ENCODE peak calls at places on chromosome 19, in five cellular contexts. One of them, this sample, is unnamed.

GRCh38 chr19:10617409-10618121 is 7.8 kb upstream of the SLC44A2 start:
- DNase-seq in esophagus squamous epithelium: no peak
- DNase-seq in breast epithelium: peak
- DNase-seq in fibroblast of pulmonary artery: peak
- DNase-seq in astrocyte of the spinal cord: peak
- DNase-seq in this sample: peak

GRCh38 chr19:7605490-7606222 is 10.0 kb downstream of the CAMSAP3 start:
- DNase-seq in breast epithelium: no peak
- DNase-seq in astrocyte of the spinal cord: no peak
- DNase-seq in esophagus squamous epithelium: no peak
- DNase-seq in fibroblast of pulmonary artery: peak
- DNase-seq in this sample: peak

GRCh38 chr19:32651729-32652140 is 23.2 kb downstream of the ANKRD27 start:
- DNase-seq in esophagus squamous epithelium: no peak
- DNase-seq in fibroblast of pulmonary artery: no peak
- DNase-seq in breast epithelium: no peak
- DNase-seq in astrocyte of the spinal cord: peak
- DNase-seq in this sample: peak

GRCh38 chr19:798415-799075 is 1.3 kb downstream of the PTBP1 start:
- DNase-seq in astrocyte of the spinal cord: no peak
- DNase-seq in esophagus squamous epithelium: no peak
- DNase-seq in breast epithelium: no peak
- DNase-seq in fibroblast of pulmonary artery: no peak
- DNase-seq in this sample: peak

GRCh38 chr19:29753190-29753933 is 38.3 kb upstream of the C19orf12 start:
- DNase-seq in esophagus squamous epithelium: no peak
- DNase-seq in astrocyte of the spinal cord: no peak
- DNase-seq in fibroblast of pulmonary artery: no peak
- DNase-seq in breast epithelium: no peak
- DNase-seq in this sample: no peak

GRCh38 chr19:32936065-32936464 is 35.7 kb downstream of the CEP89 start:
- DNase-seq in esophagus squamous epithelium: no peak
- DNase-seq in breast epithelium: no peak
- DNase-seq in astrocyte of the spinal cord: no peak
- DNase-seq in fibroblast of pulmonary artery: no peak
- DNase-seq in this sample: no peak

GRCh38 chr19:45632468-45633196 is 6.6 kb downstream of the EML2 start:
- DNase-seq in fibroblast of pulmonary artery: peak
- DNase-seq in esophagus squamous epithelium: no peak
- DNase-seq in breast epithelium: peak
- DNase-seq in astrocyte of the spinal cord: peak
- DNase-seq in this sample: peak

GRCh38 chr19:14432817-14433453 is at the start of gene PKN1:
- DNase-seq in astrocyte of the spinal cord: peak
- DNase-seq in esophagus squamous epithelium: no peak
- DNase-seq in breast epithelium: no peak
- DNase-seq in fibroblast of pulmonary artery: peak
- DNase-seq in this sample: no peak

GRCh38 chr19:17751103-17751911 is at the start of gene FCHO1:
- DNase-seq in fibroblast of pulmonary artery: no peak
- DNase-seq in astrocyte of the spinal cord: no peak
- DNase-seq in esophagus squamous epithelium: peak
- DNase-seq in breast epithelium: no peak
- DNase-seq in this sample: no peak

DNA sequence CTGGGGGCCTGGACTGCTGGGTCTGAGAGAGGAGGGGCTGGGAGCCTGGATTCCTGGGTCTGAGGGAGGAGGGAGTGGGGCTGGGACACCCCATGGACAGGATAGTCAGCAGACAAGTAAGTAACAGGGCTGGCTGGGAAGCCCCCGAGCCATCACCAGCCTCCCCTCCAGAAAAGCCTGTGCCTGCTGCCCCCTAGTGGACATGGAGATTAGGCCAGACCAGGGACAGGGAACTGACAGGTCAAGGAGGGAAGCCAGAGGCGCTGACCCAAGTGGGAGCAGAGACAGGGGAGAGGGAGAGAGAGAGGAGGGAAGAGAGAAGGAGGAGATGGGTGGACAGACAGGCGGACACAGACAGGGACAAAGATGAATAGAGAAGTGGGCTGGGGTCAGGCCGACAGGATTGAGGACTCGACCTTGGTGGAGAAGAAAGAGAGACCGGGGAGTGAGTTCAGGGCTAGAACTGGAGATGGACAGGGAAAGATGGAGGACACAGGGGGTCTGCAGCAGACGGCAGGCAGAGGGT is 6.7 kb upstream of the ERFL start:
- DNase-seq in astrocyte of the spinal cord: peak
- DNase-seq in esophagus squamous epithelium: no peak
- DNase-seq in fibroblast of pulmonary artery: peak
- DNase-seq in breast epithelium: peak
- DNase-seq in this sample: peak
- H3K4me3 ChIP-seq in astrocyte of the spinal cord: no peak
- H3K4me3 ChIP-seq in esophagus squamous epithelium: no peak
- H3K4me3 ChIP-seq in fibroblast of pulmonary artery: no peak
- H3K4me3 ChIP-seq in breast epithelium: no peak
- H3K4me3 ChIP-seq in this sample: no peak

GRCh38 chr19:41261474-41262190 is 2.5 kb upstream of the HNRNPUL1 start:
- DNase-seq in fibroblast of pulmonary artery: no peak
- DNase-seq in breast epithelium: no peak
- DNase-seq in esophagus squamous epithelium: no peak
- DNase-seq in astrocyte of the spinal cord: no peak
- DNase-seq in this sample: no peak

GRCh38 chr19:41263042-41263849 is 926 bp upstream of the HNRNPUL1 start:
- DNase-seq in esophagus squamous epithelium: no peak
- DNase-seq in astrocyte of the spinal cord: peak
- DNase-seq in breast epithelium: peak
- DNase-seq in fibroblast of pulmonary artery: peak
- DNase-seq in this sample: peak

GRCh38 chr19:41264581-41265375 is 606 bp downstream of the HNRNPUL1 start:
- DNase-seq in astrocyte of the spinal cord: peak
- DNase-seq in breast epithelium: peak
- DNase-seq in esophagus squamous epithelium: no peak
- DNase-seq in fibroblast of pulmonary artery: peak
- DNase-seq in this sample: peak

GRCh38 chr19:41265376-41266153 is 1.4 kb downstream of the HNRNPUL1 start:
- DNase-seq in fibroblast of pulmonary artery: peak
- DNase-seq in astrocyte of the spinal cord: peak
- DNase-seq in breast epithelium: no peak
- DNase-seq in esophagus squamous epithelium: no peak
- DNase-seq in this sample: peak

DNA sequence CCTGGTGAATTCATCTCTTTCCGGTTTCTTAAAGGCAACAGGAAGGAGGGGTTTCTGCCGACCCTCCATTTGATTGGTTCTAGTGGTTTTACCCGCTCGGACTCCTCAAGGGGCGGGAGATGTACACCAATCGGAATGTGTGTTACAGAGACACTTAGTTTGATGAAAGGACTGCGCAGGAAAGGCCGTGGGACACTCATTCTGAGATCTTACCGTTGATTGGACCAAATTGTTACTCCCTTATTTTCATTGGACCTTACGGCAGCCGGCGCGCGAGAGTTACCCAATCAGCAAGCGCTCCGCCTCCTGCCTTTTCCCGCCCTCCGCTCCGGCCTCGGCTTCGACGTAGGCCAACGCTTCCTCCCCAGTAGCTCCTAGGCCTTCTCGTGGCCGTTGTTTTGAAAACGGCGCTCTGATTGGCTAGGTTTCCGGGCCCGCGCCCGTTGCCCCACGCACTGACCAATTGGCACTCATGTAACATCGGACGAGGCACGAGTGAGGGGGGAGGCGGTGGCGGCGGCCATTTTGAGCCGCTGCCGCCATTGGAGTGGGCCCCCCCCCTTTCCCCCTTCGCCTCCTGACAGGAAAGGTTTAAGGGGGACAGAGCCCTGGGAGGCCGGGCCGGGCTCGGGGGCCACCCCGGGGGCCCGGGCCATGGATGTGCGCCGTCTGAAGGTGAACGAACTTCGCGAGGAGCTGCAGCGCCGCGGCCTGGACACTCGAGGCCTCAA is at the start of gene HNRNPUL1:
- DNase-seq in esophagus squamous epithelium: peak
- DNase-seq in breast epithelium: peak
- DNase-seq in astrocyte of the spinal cord: peak
- DNase-seq in fibroblast of pulmonary artery: peak
- DNase-seq in this sample: peak
- TF ChIP-seq CTCF in esophagus squamous epithelium: peak
- TF ChIP-seq CTCF in breast epithelium: peak
- TF ChIP-seq CTCF in astrocyte of the spinal cord: peak
- TF ChIP-seq CTCF in fibroblast of pulmonary artery: peak
- TF ChIP-seq CTCF in this sample: no peak

GRCh38 chr19:48968813-48969218 is 3.7 kb downstream of the FTL start:
- DNase-seq in fibroblast of pulmonary artery: no peak
- DNase-seq in breast epithelium: no peak
- DNase-seq in astrocyte of the spinal cord: no peak
- DNase-seq in esophagus squamous epithelium: no peak
- DNase-seq in this sample: peak

GRCh38 chr19:48965806-48966540 is 864 bp downstream of the FTL start:
- DNase-seq in fibroblast of pulmonary artery: peak
- DNase-seq in esophagus squamous epithelium: peak
- DNase-seq in astrocyte of the spinal cord: peak
- DNase-seq in breast epithelium: peak
- DNase-seq in this sample: peak

GRCh38 chr19:48968179-48968661 is 3.1 kb downstream of the FTL start:
- DNase-seq in fibroblast of pulmonary artery: peak
- DNase-seq in esophagus squamous epithelium: no peak
- DNase-seq in astrocyte of the spinal cord: no peak
- DNase-seq in breast epithelium: no peak
- DNase-seq in this sample: no peak

GRCh38 chr19:48966541-48967345 is 1.6 kb downstream of the FTL start:
- DNase-seq in breast epithelium: no peak
- DNase-seq in astrocyte of the spinal cord: no peak
- DNase-seq in esophagus squamous epithelium: no peak
- DNase-seq in fibroblast of pulmonary artery: peak
- DNase-seq in this sample: peak

GRCh38 chr19:48967346-48968178 is 2.5 kb downstream of the FTL start:
- DNase-seq in esophagus squamous epithelium: no peak
- DNase-seq in breast epithelium: no peak
- DNase-seq in astrocyte of the spinal cord: no peak
- DNase-seq in fibroblast of pulmonary artery: peak
- DNase-seq in this sample: peak
- H3K4me3 ChIP-seq in esophagus squamous epithelium: peak
- H3K4me3 ChIP-seq in breast epithelium: peak
- H3K4me3 ChIP-seq in astrocyte of the spinal cord: no peak
- H3K4me3 ChIP-seq in fibroblast of pulmonary artery: peak
- H3K4me3 ChIP-seq in this sample: peak

DNA sequence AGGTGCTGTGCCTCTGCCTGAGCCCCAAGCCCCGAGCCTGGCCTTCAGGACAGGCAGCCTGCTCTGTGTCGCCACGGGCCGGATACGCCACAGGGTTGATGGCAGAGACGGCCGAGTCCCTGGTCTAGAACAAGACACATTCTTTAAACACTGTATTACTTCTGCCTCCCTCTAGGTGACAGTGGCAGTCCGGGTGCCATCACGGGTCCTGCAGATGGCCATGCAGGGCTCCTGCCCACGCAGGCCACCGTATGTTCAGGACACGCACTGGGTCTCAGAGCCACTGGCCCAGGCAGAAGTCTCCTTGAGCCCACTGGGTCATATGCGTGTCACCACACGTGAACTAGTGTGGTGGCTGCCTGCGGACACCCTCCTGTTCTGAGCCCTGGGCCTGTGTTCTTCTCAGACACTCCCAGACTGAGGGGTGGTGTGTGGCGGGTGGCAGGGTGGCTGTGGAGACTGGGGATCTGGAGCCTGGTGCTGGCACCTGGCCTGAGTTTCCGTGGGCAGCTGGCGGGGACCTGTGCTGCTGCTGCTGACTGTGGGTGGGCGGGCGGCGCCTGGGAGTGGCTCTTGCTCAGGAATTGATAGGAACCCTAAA is 4.4 kb downstream of the PLEKHJ1 start:
- DNase-seq in breast epithelium: no peak
- DNase-seq in astrocyte of the spinal cord: no peak
- DNase-seq in fibroblast of pulmonary artery: no peak
- DNase-seq in esophagus squamous epithelium: no peak
- DNase-seq in this sample: no peak
- TF ChIP-seq CTCF in breast epithelium: no peak
- TF ChIP-seq CTCF in astrocyte of the spinal cord: no peak
- TF ChIP-seq CTCF in fibroblast of pulmonary artery: no peak
- TF ChIP-seq CTCF in esophagus squamous epithelium: no peak
- TF ChIP-seq CTCF in this sample: no peak

DNA sequence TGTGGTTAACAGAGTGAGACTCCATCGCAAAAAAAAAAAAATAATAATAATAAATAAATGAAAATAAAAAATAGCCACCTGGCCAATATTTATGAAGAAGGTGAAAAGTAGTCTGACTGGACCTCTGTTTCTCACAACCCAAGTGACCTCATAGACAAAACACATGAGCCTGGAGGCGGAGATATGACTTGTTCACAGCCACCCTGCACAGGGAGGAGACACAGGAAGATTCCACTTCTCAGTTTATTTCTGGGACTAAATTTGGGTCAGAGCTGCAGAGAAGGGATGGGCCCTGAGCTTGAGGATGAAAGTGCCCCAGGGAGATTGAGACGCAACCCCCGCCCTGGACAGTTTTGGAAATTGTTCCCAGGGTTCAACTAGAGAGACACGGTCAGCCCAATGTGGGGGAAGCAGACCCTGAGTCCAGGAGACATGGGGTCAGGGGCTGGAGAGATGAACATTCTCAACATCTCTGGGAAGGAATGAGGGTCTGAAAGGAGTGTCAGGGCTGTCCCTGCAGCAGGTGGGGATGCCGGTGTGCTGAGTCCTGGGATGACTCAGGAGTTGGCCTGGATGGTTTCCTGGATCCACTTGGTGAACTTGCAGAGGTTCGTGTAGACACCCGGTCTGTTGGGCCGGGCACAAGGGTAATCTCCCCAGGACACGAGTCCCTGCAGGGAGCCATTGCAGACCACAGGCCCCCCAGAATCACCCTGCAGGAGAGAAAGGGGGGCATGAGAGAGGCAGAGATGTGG is 9.6 kb downstream of the KLK5 start:
- DNase-seq in astrocyte of the spinal cord: no peak
- DNase-seq in breast epithelium: no peak
- DNase-seq in fibroblast of pulmonary artery: no peak
- DNase-seq in esophagus squamous epithelium: no peak
- DNase-seq in this sample: no peak
- H3K4me3 ChIP-seq in astrocyte of the spinal cord: no peak
- H3K4me3 ChIP-seq in breast epithelium: no peak
- H3K4me3 ChIP-seq in fibroblast of pulmonary artery: no peak
- H3K4me3 ChIP-seq in esophagus squamous epithelium: no peak
- H3K4me3 ChIP-seq in this sample: no peak

GRCh38 chr19:57276430-57276829 is 3.9 kb upstream of the ZNF460 start:
- DNase-seq in astrocyte of the spinal cord: no peak
- DNase-seq in fibroblast of pulmonary artery: no peak
- DNase-seq in esophagus squamous epithelium: no peak
- DNase-seq in breast epithelium: no peak
- DNase-seq in this sample: no peak
- TF ChIP-seq CTCF in astrocyte of the spinal cord: no peak
- TF ChIP-seq CTCF in fibroblast of pulmonary artery: no peak
- TF ChIP-seq CTCF in esophagus squamous epithelium: no peak
- TF ChIP-seq CTCF in breast epithelium: no peak
- TF ChIP-seq CTCF in this sample: no peak

DNA sequence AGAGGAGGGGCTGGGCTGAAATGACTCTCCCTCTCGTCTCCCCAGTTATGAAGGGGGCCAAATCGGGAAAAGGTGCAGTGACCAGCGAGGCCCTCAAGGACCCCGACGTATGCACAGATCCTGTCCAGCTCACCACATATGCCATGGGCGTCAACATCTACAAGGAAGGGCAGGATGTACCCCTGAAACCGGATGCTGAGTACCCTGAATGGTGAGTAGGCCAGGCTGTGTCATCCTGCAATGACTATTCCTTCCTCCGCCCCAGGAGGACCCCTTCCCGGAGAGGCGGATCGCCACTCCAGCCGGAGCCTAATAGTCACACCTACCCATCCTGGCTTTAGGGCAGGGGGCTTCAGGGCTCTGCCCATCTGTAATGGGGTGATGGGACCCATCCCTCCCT is 2.6 kb downstream of the MRPL54 start:
- DNase-seq in breast epithelium: no peak
- DNase-seq in astrocyte of the spinal cord: no peak
- DNase-seq in esophagus squamous epithelium: no peak
- DNase-seq in fibroblast of pulmonary artery: no peak
- DNase-seq in this sample: no peak
- H3K4me3 ChIP-seq in breast epithelium: no peak
- H3K4me3 ChIP-seq in astrocyte of the spinal cord: no peak
- H3K4me3 ChIP-seq in esophagus squamous epithelium: no peak
- H3K4me3 ChIP-seq in fibroblast of pulmonary artery: no peak
- H3K4me3 ChIP-seq in this sample: no peak

This sample was measured in cardiac fibroblast.